ENCODE peak calls at places on chromosomes 1 and 21, in ten cellular contexts. K, C, R, E, Q, Y, O, G, W and B are unnamed samples.

GRCh38 chr1:171460018-171460585 is 25.2 kb upstream of the PRRC2C start:
- DNase-seq in K (no peak), C (no peak), R (no peak), E (no peak), Q (no peak), Y (no peak), O (no peak), G (no peak), W (no peak), B (no peak)

GRCh38 chr1:41662656-41663437 is 178.4 kb upstream of the EDN2 start:
- DNase-seq in K (peak), C (peak), R (peak), E (no peak), Q (no peak), Y (no peak), O (no peak), G (peak), W (peak), B (peak)

GRCh38 chr1:39086386-39087108 is 60.4 kb downstream of the NDUFS5 start:
- DNase-seq in K (peak), C (no peak), R (no peak), E (no peak), Q (no peak), Y (no peak), O (no peak), G (no peak), W (no peak), B (no peak)

GRCh38 chr1:147235822-147236221 is 6.7 kb upstream of the CHD1L start:
- DNase-seq in K (no peak), C (no peak), R (no peak), E (no peak), Q (no peak), Y (no peak), O (no peak), G (no peak), W (no peak), B (no peak)

GRCh38 chr1:29584816-29585600 is 348.7 kb downstream of the PTPRU start:
- DNase-seq in K (no peak), C (no peak), R (no peak), E (no peak), Q (no peak), Y (no peak), O (no peak), G (no peak), W (no peak), B (no peak)

GRCh38 chr1:53460666-53461328 is 1.6 kb downstream of the DMRTB1 start:
- DNase-seq in K (no peak), C (no peak), R (no peak), E (no peak), Q (no peak), Y (no peak), O (no peak), G (no peak), W (no peak), B (no peak)

GRCh38 chr21:45613396-45613795 is 30.1 kb upstream of the PCBP3 start:
- DNase-seq in K (no peak), C (no peak), R (no peak), E (no peak), Q (no peak), Y (no peak), O (no peak), G (no peak), W (no peak), B (peak)

GRCh38 chr1:165570078-165570477 is 26.3 kb downstream of the LRRC52 start:
- DNase-seq in K (no peak), C (no peak), R (no peak), E (no peak), Q (no peak), Y (no peak), O (no peak), G (no peak), W (no peak), B (no peak)

GRCh38 chr1:151369621-151370048 is 2.9 kb downstream of the SELENBP1 start:
- DNase-seq in K (no peak), C (peak), R (no peak), E (no peak), Q (no peak), Y (no peak), O (no peak), G (no peak), W (no peak), B (no peak)

GRCh38 chr1:176998396-176998795 is 166.1 kb downstream of the ASTN1 start:
- DNase-seq in K (no peak), C (no peak), R (no peak), E (no peak), Q (no peak), Y (no peak), O (no peak), G (no peak), W (no peak), B (no peak)

GRCh38 chr21:45458281-45459170 is 53.6 kb downstream of the COL18A1 start:
- DNase-seq in K (no peak), C (no peak), R (no peak), E (no peak), Q (no peak), Y (no peak), O (no peak), G (no peak), W (no peak), B (no peak)

GRCh38 chr21:25171438-25171837 is 435.8 kb downstream of the MRPL39 start:
- DNase-seq in K (no peak), C (no peak), R (no peak), E (no peak), Q (no peak), Y (no peak), O (no peak), G (no peak), W (no peak), B (no peak)

GRCh38 chr1:145955436-145955835 is 2.4 kb downstream of the LIX1L start:
- DNase-seq in K (no peak), C (no peak), R (no peak), E (no peak), Q (no peak), Y (no peak), O (no peak), G (no peak), W (no peak), B (no peak)

GRCh38 chr1:14836426-14837140 is 238.1 kb downstream of the KAZN start:
- DNase-seq in K (no peak), C (no peak), R (no peak), E (no peak), Q (no peak), Y (peak), O (no peak), G (no peak), W (no peak), B (no peak)

GRCh38 chr1:155117610-155118009 is 10.1 kb upstream of the EFNA1 start:
- DNase-seq in K (no peak), C (no peak), R (no peak), E (no peak), Q (no peak), Y (peak), O (no peak), G (no peak), W (no peak), B (no peak)

GRCh38 chr21:39854572-39854971 is 12.7 kb upstream of the PCP4 start:
- DNase-seq in K (no peak), C (no peak), R (no peak), E (no peak), Q (no peak), Y (no peak), O (no peak), G (no peak), W (no peak), B (no peak)

GRCh38 chr1:225425211-225425786 is 2.5 kb downstream of the LBR start:
- DNase-seq in K (no peak), C (no peak), R (no peak), E (no peak), Q (no peak), Y (no peak), O (peak), G (no peak), W (no peak), B (no peak)

GRCh38 chr1:48878191-48878940 is 101.7 kb upstream of the BEND5 start:
- DNase-seq in K (no peak), C (no peak), R (no peak), E (no peak), Q (no peak), Y (no peak), O (no peak), G (peak), W (no peak), B (no peak)

GRCh38 chr21:39184050-39184980 is 1.1 kb upstream of the PSMG1 start:
- DNase-seq in K (no peak), C (no peak), R (no peak), E (no peak), Q (no peak), Y (peak), O (peak), G (no peak), W (no peak), B (no peak)

GRCh38 chr1:150976879-150977694 is 2.5 kb upstream of the CERS2 start:
- DNase-seq in K (no peak), C (peak), R (peak), E (peak), Q (peak), Y (peak), O (peak), G (peak), W (peak), B (peak)

GRCh38 chr1:44076093-44076492 is 42.5 kb upstream of the KLF17 start:
- DNase-seq in K (no peak), C (no peak), R (no peak), E (no peak), Q (no peak), Y (no peak), O (no peak), G (no peak), W (no peak), B (no peak)

GRCh38 chr1:96080925-96081324 is 640.7 kb upstream of the PTBP2 start:
- DNase-seq in K (no peak), C (no peak), R (peak), E (no peak), Q (no peak), Y (no peak), O (peak), G (no peak), W (no peak), B (no peak)

GRCh38 chr1:6006882-6007281 is 14.7 kb upstream of the NPHP4 start:
- DNase-seq in K (no peak), C (no peak), R (no peak), E (no peak), Q (no peak), Y (no peak), O (no peak), G (no peak), W (no peak), B (no peak)

GRCh38 chr1:7609311-7609994 is 161.6 kb upstream of the VAMP3 start:
- DNase-seq in K (no peak), C (no peak), R (peak), E (no peak), Q (no peak), Y (no peak), O (no peak), G (no peak), W (no peak), B (no peak)

GRCh38 chr1:50126962-50127715 is 18.4 kb downstream of the ELAVL4 start:
- DNase-seq in K (no peak), C (no peak), R (no peak), E (no peak), Q (no peak), Y (no peak), O (no peak), G (no peak), W (no peak), B (no peak)